ENCODE peak calls at places on chromosomes 1 and 21, in four cellular contexts. H is activated naive CD4-positive, alpha-beta T cell treated with Interleukin-2 at 50 U/mL for 16 hours; D is esophagus squamous epithelium; T is mesendoderm. M is an unnamed sample.

GRCh38 chr1:228867951-228868730 is 132.9 kb downstream of the RHOU start:
- DNase-seq in H (no peak), D (no peak), T (no peak), M (no peak)

GRCh38 chr1:235708390-235708962 is 58.9 kb upstream of the GNG4 start:
- DNase-seq in H (no peak), D (no peak), T (no peak), M (no peak)

GRCh38 chr1:198275598-198275997 is 118.8 kb downstream of the NEK7 start:
- DNase-seq in H (no peak), D (no peak), T (peak), M (no peak)

GRCh38 chr21:42591170-42591869 is 62.1 kb upstream of the PDE9A start:
- DNase-seq in H (no peak), D (no peak), T (no peak), M (no peak)

GRCh38 chr1:7121622-7121988 is 336.4 kb downstream of the CAMTA1 start:
- DNase-seq in H (no peak), D (no peak), T (no peak), M (no peak)

GRCh38 chr21:31901342-31901741 is 28.5 kb downstream of the HUNK start:
- DNase-seq in H (no peak), D (no peak), T (no peak), M (no peak)

GRCh38 chr21:42041246-42041645 is 29.9 kb upstream of the UMODL1 start:
- DNase-seq in H (no peak), D (no peak), T (no peak), M (no peak)

GRCh38 chr1:179376223-179376622 is 10.5 kb downstream of the AXDND1 start:
- DNase-seq in H (no peak), D (no peak), T (no peak), M (no peak)

GRCh38 chr21:45502600-45502999 is 39.6 kb downstream of the SLC19A1 start:
- DNase-seq in H (no peak), D (no peak), T (no peak), M (no peak)

GRCh38 chr1:44672254-44672955 is 1.9 kb downstream of the TMEM53 start:
- DNase-seq in H (no peak), D (no peak), T (peak), M (peak)

GRCh38 chr1:161085165-161085564 is 4.2 kb downstream of the NECTIN4 start:
- DNase-seq in H (no peak), D (no peak), T (peak), M (no peak)

GRCh38 chr1:55286851-55287602 is 71.9 kb upstream of the USP24 start:
- DNase-seq in H (no peak), D (no peak), T (no peak), M (no peak)

GRCh38 chr1:235327559-235328270 is at the start of gene ARID4B:
- DNase-seq in H (no peak), D (peak), T (no peak), M (no peak)

GRCh38 chr1:31372961-31373896 is at the start of gene FABP3:
- DNase-seq in H (no peak), D (no peak), T (peak), M (no peak)

GRCh38 chr1:2204384-2205190 is 10.0 kb upstream of the FAAP20 start:
- DNase-seq in H (peak), D (no peak), T (peak), M (no peak)

GRCh38 chr1:58928514-58928913 is 144.7 kb upstream of the JUN start:
- DNase-seq in H (no peak), D (no peak), T (no peak), M (no peak)

GRCh38 chr1:212981025-212981495 is 30.7 kb downstream of the VASH2 start:
- DNase-seq in H (no peak), D (no peak), T (no peak), M (no peak)

GRCh38 chr1:93702102-93702827 is 20.6 kb upstream of the BCAR3 start:
- DNase-seq in H (no peak), D (no peak), T (no peak), M (no peak)

GRCh38 chr1:26999440-26999987 is 6.0 kb downstream of the TRNP1 start:
- DNase-seq in H (no peak), D (no peak), T (peak), M (no peak)

GRCh38 chr1:21174638-21175323 is 1.9 kb downstream of the EIF4G3 start:
- DNase-seq in H (no peak), D (no peak), T (no peak), M (no peak)

GRCh38 chr21:44509539-44509938 is 30.5 kb downstream of the KRTAP10-1 start:
- DNase-seq in H (no peak), D (no peak), T (no peak), M (no peak)

GRCh38 chr1:154814106-154814505 is 56.0 kb downstream of the KCNN3 start:
- DNase-seq in H (no peak), D (no peak), T (no peak), M (no peak)